ENCODE peak calls at places on chromosome 22, in ten cellular contexts. One of them, this sample, is unnamed.

GRCh38 chr22:45470871-45471270 is 31.8 kb upstream of the FBLN1 start:
- DNase-seq in CD8-positive, alpha-beta memory T cell: no peak
- DNase-seq in astrocyte of the cerebellum: no peak
- DNase-seq in testis: no peak
- DNase-seq in T-cell: no peak
- DNase-seq in esophagus squamous epithelium: no peak
- DNase-seq in osteocyte: no peak
- DNase-seq in left colon: no peak
- DNase-seq in H9: no peak
- DNase-seq in activated CD4-positive, alpha-beta T cell treated with anti-CD3 and anti-CD28 coated beads for 24 hours: no peak
- DNase-seq in this sample: no peak

GRCh38 chr22:46340676-46341075 is 5.2 kb downstream of the TRMU start:
- DNase-seq in CD8-positive, alpha-beta memory T cell: no peak
- DNase-seq in astrocyte of the cerebellum: no peak
- DNase-seq in testis: no peak
- DNase-seq in T-cell: no peak
- DNase-seq in esophagus squamous epithelium: no peak
- DNase-seq in osteocyte: no peak
- DNase-seq in left colon: no peak
- DNase-seq in H9: no peak
- DNase-seq in activated CD4-positive, alpha-beta T cell treated with anti-CD3 and anti-CD28 coated beads for 24 hours: no peak
- DNase-seq in this sample: no peak

GRCh38 chr22:43466710-43467109 is 54.9 kb downstream of the MPPED1 start:
- DNase-seq in CD8-positive, alpha-beta memory T cell: no peak
- DNase-seq in astrocyte of the cerebellum: no peak
- DNase-seq in testis: no peak
- DNase-seq in T-cell: no peak
- DNase-seq in esophagus squamous epithelium: no peak
- DNase-seq in osteocyte: no peak
- DNase-seq in left colon: no peak
- DNase-seq in H9: no peak
- DNase-seq in activated CD4-positive, alpha-beta T cell treated with anti-CD3 and anti-CD28 coated beads for 24 hours: no peak
- DNase-seq in this sample: no peak

GRCh38 chr22:39479254-39479653 is 22.4 kb downstream of the MGAT3 start:
- DNase-seq in CD8-positive, alpha-beta memory T cell: no peak
- DNase-seq in astrocyte of the cerebellum: no peak
- DNase-seq in testis: no peak
- DNase-seq in T-cell: no peak
- DNase-seq in esophagus squamous epithelium: no peak
- DNase-seq in osteocyte: no peak
- DNase-seq in left colon: no peak
- DNase-seq in H9: no peak
- DNase-seq in activated CD4-positive, alpha-beta T cell treated with anti-CD3 and anti-CD28 coated beads for 24 hours: no peak
- DNase-seq in this sample: no peak

GRCh38 chr22:23085351-23085671 is 15.0 kb downstream of the GNAZ start:
- DNase-seq in CD8-positive, alpha-beta memory T cell: no peak
- DNase-seq in astrocyte of the cerebellum: no peak
- DNase-seq in testis: no peak
- DNase-seq in T-cell: no peak
- DNase-seq in esophagus squamous epithelium: no peak
- DNase-seq in osteocyte: no peak
- DNase-seq in left colon: no peak
- DNase-seq in H9: no peak
- DNase-seq in activated CD4-positive, alpha-beta T cell treated with anti-CD3 and anti-CD28 coated beads for 24 hours: no peak
- DNase-seq in this sample: no peak

GRCh38 chr22:29559030-29559429 is 5.5 kb upstream of the THOC5 start:
- DNase-seq in CD8-positive, alpha-beta memory T cell: no peak
- DNase-seq in astrocyte of the cerebellum: no peak
- DNase-seq in testis: no peak
- DNase-seq in T-cell: no peak
- DNase-seq in esophagus squamous epithelium: no peak
- DNase-seq in osteocyte: no peak
- DNase-seq in left colon: no peak
- DNase-seq in H9: no peak
- DNase-seq in activated CD4-positive, alpha-beta T cell treated with anti-CD3 and anti-CD28 coated beads for 24 hours: no peak
- DNase-seq in this sample: no peak

GRCh38 chr22:47192651-47193437 is 430.4 kb downstream of the TBC1D22A start:
- DNase-seq in CD8-positive, alpha-beta memory T cell: no peak
- DNase-seq in astrocyte of the cerebellum: no peak
- DNase-seq in testis: peak; percentile 14
- DNase-seq in T-cell: no peak
- DNase-seq in esophagus squamous epithelium: no peak
- DNase-seq in osteocyte: peak; percentile 83
- DNase-seq in left colon: peak; percentile 88
- DNase-seq in H9: peak; percentile 70
- DNase-seq in activated CD4-positive, alpha-beta T cell treated with anti-CD3 and anti-CD28 coated beads for 24 hours: no peak
- DNase-seq in this sample: peak; percentile 50

GRCh38 chr22:24564376-24565058 is 8.7 kb downstream of the SNRPD3 start:
- DNase-seq in CD8-positive, alpha-beta memory T cell: no peak
- DNase-seq in astrocyte of the cerebellum: no peak
- DNase-seq in testis: no peak
- DNase-seq in T-cell: no peak
- DNase-seq in esophagus squamous epithelium: no peak
- DNase-seq in osteocyte: no peak
- DNase-seq in left colon: no peak
- DNase-seq in H9: no peak
- DNase-seq in activated CD4-positive, alpha-beta T cell treated with anti-CD3 and anti-CD28 coated beads for 24 hours: no peak
- DNase-seq in this sample: no peak

GRCh38 chr22:38303974-38304373 is 13.3 kb downstream of the CSNK1E start:
- DNase-seq in CD8-positive, alpha-beta memory T cell: no peak
- DNase-seq in astrocyte of the cerebellum: no peak
- DNase-seq in testis: no peak
- DNase-seq in T-cell: no peak
- DNase-seq in esophagus squamous epithelium: no peak
- DNase-seq in osteocyte: no peak
- DNase-seq in left colon: no peak
- DNase-seq in H9: no peak
- DNase-seq in activated CD4-positive, alpha-beta T cell treated with anti-CD3 and anti-CD28 coated beads for 24 hours: no peak
- DNase-seq in this sample: no peak

GRCh38 chr22:27435839-27436581 is 365.5 kb downstream of the MN1 start:
- DNase-seq in CD8-positive, alpha-beta memory T cell: no peak
- DNase-seq in astrocyte of the cerebellum: peak; percentile 55
- DNase-seq in testis: peak; percentile 44
- DNase-seq in T-cell: no peak
- DNase-seq in esophagus squamous epithelium: no peak
- DNase-seq in osteocyte: no peak
- DNase-seq in left colon: no peak
- DNase-seq in H9: no peak
- DNase-seq in activated CD4-positive, alpha-beta T cell treated with anti-CD3 and anti-CD28 coated beads for 24 hours: no peak
- DNase-seq in this sample: peak; percentile 74

GRCh38 chr22:30422481-30423295 is 2.9 kb upstream of the MTFP1 start:
- DNase-seq in CD8-positive, alpha-beta memory T cell: no peak
- DNase-seq in astrocyte of the cerebellum: peak; percentile 82
- DNase-seq in testis: peak; percentile 49
- DNase-seq in T-cell: no peak
- DNase-seq in esophagus squamous epithelium: no peak
- DNase-seq in osteocyte: peak; percentile 85
- DNase-seq in left colon: peak; percentile 86
- DNase-seq in H9: peak; percentile 76
- DNase-seq in activated CD4-positive, alpha-beta T cell treated with anti-CD3 and anti-CD28 coated beads for 24 hours: peak; percentile 30
- DNase-seq in this sample: peak; percentile 93

GRCh38 chr22:46763051-46763705 is 728 bp downstream of the TBC1D22A start:
- DNase-seq in CD8-positive, alpha-beta memory T cell: peak; percentile 67
- DNase-seq in astrocyte of the cerebellum: no peak
- DNase-seq in testis: peak; percentile 55
- DNase-seq in T-cell: peak; percentile 39
- DNase-seq in esophagus squamous epithelium: no peak
- DNase-seq in osteocyte: no peak
- DNase-seq in left colon: no peak
- DNase-seq in H9: no peak
- DNase-seq in activated CD4-positive, alpha-beta T cell treated with anti-CD3 and anti-CD28 coated beads for 24 hours: no peak
- DNase-seq in this sample: peak; percentile 90

GRCh38 chr22:34416321-34416900 is 496.1 kb upstream of the LARGE1 start:
- DNase-seq in CD8-positive, alpha-beta memory T cell: no peak
- DNase-seq in astrocyte of the cerebellum: no peak
- DNase-seq in testis: no peak
- DNase-seq in T-cell: no peak
- DNase-seq in esophagus squamous epithelium: no peak
- DNase-seq in osteocyte: no peak
- DNase-seq in left colon: no peak
- DNase-seq in H9: no peak
- DNase-seq in activated CD4-positive, alpha-beta T cell treated with anti-CD3 and anti-CD28 coated beads for 24 hours: no peak
- DNase-seq in this sample: no peak